ENCODE peak calls at places on chromosomes 7 and 10, in five cellular contexts. M, O, T, V and P are unnamed samples.

GRCh38 chr7:105718511-105718925 is 137.2 kb upstream of the EFCAB10 start:
- DNase-seq in O (no peak), T (no peak), V (no peak), M (no peak), P (peak)

GRCh38 chr7:6172331-6173295 is 99.8 kb downstream of the CYTH3 start:
- DNase-seq in V (peak), O (no peak), T (no peak), M (no peak), P (no peak)

GRCh38 chr7:22958742-22959141 is 55.2 kb downstream of the HYCC1 start:
- DNase-seq in O (no peak), T (no peak), V (no peak), M (no peak), P (no peak)

GRCh38 chr7:159084069-159084801 is 60.4 kb downstream of the VIPR2 start:
- DNase-seq in V (no peak), T (no peak), M (no peak), O (no peak), P (peak)

GRCh38 chr10:91879514-91880170 is 29.6 kb downstream of the FGFBP3 start:
- DNase-seq in T (no peak), M (no peak), V (no peak), O (no peak), P (no peak)

GRCh38 chr10:61793760-61794713 is 107.5 kb upstream of the ARID5B start:
- DNase-seq in O (no peak), T (no peak), M (no peak), V (peak), P (no peak)

GRCh38 chr7:76072243-76073148 is 24.6 kb downstream of the MDH2 start:
- DNase-seq in O (no peak), T (no peak), M (no peak), V (no peak), P (no peak)

GRCh38 chr7:145909956-145910611 is 206.5 kb upstream of the CNTNAP2 start:
- DNase-seq in M (no peak), O (no peak), T (no peak), V (peak), P (no peak)

GRCh38 chr7:87312215-87312865 is 33.1 kb upstream of the CROT start:
- DNase-seq in V (peak), O (peak), M (no peak), T (peak), P (peak)

GRCh38 chr10:100739516-100740368 is 5.6 kb upstream of the PAX2 start:
- DNase-seq in T (no peak), O (no peak), V (no peak), M (no peak), P (no peak)

GRCh38 chr10:34528320-34528719 is 286.8 kb downstream of the PARD3 start:
- DNase-seq in T (no peak), V (peak), O (no peak), M (no peak), P (peak)

GRCh38 chr10:1399431-1400120 is 337.7 kb downstream of the ADARB2 start:
- DNase-seq in V (no peak), O (no peak), T (no peak), M (no peak), P (no peak)

GRCh38 chr10:71968553-71969474 is 4.6 kb downstream of the CHST3 start:
- DNase-seq in O (no peak), V (peak), T (no peak), M (no peak), P (peak)

GRCh38 chr10:52939894-52940293 is 167.3 kb upstream of the MBL2 start:
- DNase-seq in M (no peak), O (no peak), V (no peak), T (no peak), P (no peak)

GRCh38 chr7:157271991-157272324 is 64.8 kb upstream of the DNAJB6 start:
- DNase-seq in V (peak), O (no peak), M (peak), T (no peak), P (peak)

GRCh38 chr10:53093878-53094277 is 321.3 kb upstream of the MBL2 start:
- DNase-seq in M (no peak), O (no peak), V (no peak), T (no peak), P (no peak)

GRCh38 chr7:102426268-102427031 is 6.9 kb upstream of the ORAI2 start:
- DNase-seq in O (peak), V (no peak), M (peak), T (peak), P (no peak)

GRCh38 chr7:71454981-71455380 is 323.0 kb downstream of the GALNT17 start:
- DNase-seq in O (no peak), T (no peak), V (no peak), M (no peak), P (peak)

GRCh38 chr10:17673517-17674051 is 29.6 kb downstream of the STAM start:
- DNase-seq in M (no peak), V (peak), T (no peak), O (no peak), P (peak)

GRCh38 chr10:109882251-109883057 is 40.9 kb downstream of the XPNPEP1 start:
- DNase-seq in M (no peak), T (no peak), O (no peak), V (no peak), P (no peak)

GRCh38 chr7:134701272-134701671 is 54.6 kb downstream of the BPGM start:
- DNase-seq in T (no peak), O (no peak), V (peak), M (no peak), P (no peak)

GRCh38 chr10:82628373-82628772 is 753.4 kb downstream of the NRG3 start:
- DNase-seq in O (no peak), M (no peak), T (no peak), V (no peak), P (no peak)

GRCh38 chr10:91409869-91410637 is at the start of gene HECTD2:
- DNase-seq in O (peak), V (peak), M (peak), T (peak), P (peak)

GRCh38 chr10:82221750-82222149 is 346.8 kb downstream of the NRG3 start:
- DNase-seq in V (no peak), T (no peak), M (no peak), O (no peak), P (no peak)

GRCh38 chr10:34817054-34817453 is 2.0 kb upstream of the PARD3 start:
- DNase-seq in M (no peak), T (no peak), V (no peak), O (no peak), P (no peak)

GRCh38 chr7:151607464-151607867 is 87.8 kb upstream of the RHEB start:
- DNase-seq in V (peak), M (no peak), T (peak), O (no peak), P (no peak)

GRCh38 chr10:97426776-97427570 is 982 bp downstream of the PGAM1 start:
- DNase-seq in O (no peak), M (no peak), V (no peak), T (no peak), P (no peak)

GRCh38 chr10:47048533-47048905 is 137.3 kb downstream of the PTPN20 start:
- DNase-seq in M (peak), V (no peak), O (no peak), T (no peak), P (peak)

GRCh38 chr7:42159150-42159549 is 77.9 kb downstream of the GLI3 start:
- DNase-seq in T (no peak), M (no peak), V (peak), O (no peak), P (no peak)

GRCh38 chr10:44974082-44974627 is 4.5 kb downstream of the DEPP1 start:
- DNase-seq in T (peak), M (no peak), O (no peak), V (no peak), P (no peak)
- H3K4me3 ChIP-seq in T (peak), M (peak), O (peak), V (no peak), P (peak)

GRCh38 chr7:108014747-108015682 is 12.1 kb upstream of the LAMB1 start:
- DNase-seq in T (peak), O (no peak), M (no peak), V (peak), P (no peak)

GRCh38 chr7:108016841-108017775 is 14.1 kb upstream of the LAMB1 start:
- DNase-seq in T (peak), O (no peak), M (no peak), V (peak), P (no peak)

GRCh38 chr7:108012499-108013430 is 9.8 kb upstream of the LAMB1 start:
- DNase-seq in O (no peak), M (no peak), T (peak), V (peak), P (no peak)

GRCh38 chr7:108015740-108016139 is 12.8 kb upstream of the LAMB1 start:
- DNase-seq in M (no peak), O (no peak), T (no peak), V (no peak), P (no peak)

DNA sequence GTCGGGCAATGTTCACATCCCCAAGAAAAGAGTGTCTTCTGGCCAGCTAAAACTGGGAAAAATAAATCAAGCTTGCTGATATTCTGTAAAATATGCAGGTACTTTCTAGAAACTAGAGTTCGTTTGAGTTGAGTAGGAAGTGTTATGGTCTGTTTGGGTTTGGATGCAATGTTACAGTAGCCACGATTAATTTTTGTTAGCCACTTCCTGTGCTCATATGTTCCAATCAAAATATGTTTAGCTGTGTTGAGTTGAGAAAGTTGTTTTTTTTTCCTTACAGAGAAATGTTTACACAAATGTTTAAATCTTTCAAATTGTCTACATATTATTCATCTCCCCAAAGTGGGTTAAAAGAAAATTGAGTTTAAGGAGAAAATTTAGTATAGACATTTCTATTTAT is 11.2 kb upstream of the LAMB1 start:
- DNase-seq in M (no peak), V (peak), T (no peak), O (no peak), P (no peak)
- H3K27ac ChIP-seq in M (no peak), V (no peak), T (no peak), O (no peak), P (no peak)

GRCh38 chr7:121578669-121579068 is 182.6 kb upstream of the FAM3C start:
- DNase-seq in M (no peak), V (no peak), O (no peak), T (no peak), P (no peak)
- H3K4me3 ChIP-seq in M (no peak), V (no peak), O (no peak), T (no peak), P (no peak)

GRCh38 chr10:78777466-78778256 is 291.1 kb upstream of the ZMIZ1 start:
- DNase-seq in O (no peak), M (no peak), V (peak), T (no peak), P (no peak)
- H3K27ac ChIP-seq in O (no peak), M (peak), V (no peak), T (peak), P (no peak)

GRCh38 chr10:28360175-28360574 is 57.3 kb upstream of the MPP7 start:
- DNase-seq in T (no peak), M (no peak), V (no peak), O (no peak), P (no peak)

GRCh38 chr10:28354552-28354951 is 51.7 kb upstream of the MPP7 start:
- DNase-seq in M (no peak), T (no peak), O (no peak), V (no peak), P (no peak)

DNA sequence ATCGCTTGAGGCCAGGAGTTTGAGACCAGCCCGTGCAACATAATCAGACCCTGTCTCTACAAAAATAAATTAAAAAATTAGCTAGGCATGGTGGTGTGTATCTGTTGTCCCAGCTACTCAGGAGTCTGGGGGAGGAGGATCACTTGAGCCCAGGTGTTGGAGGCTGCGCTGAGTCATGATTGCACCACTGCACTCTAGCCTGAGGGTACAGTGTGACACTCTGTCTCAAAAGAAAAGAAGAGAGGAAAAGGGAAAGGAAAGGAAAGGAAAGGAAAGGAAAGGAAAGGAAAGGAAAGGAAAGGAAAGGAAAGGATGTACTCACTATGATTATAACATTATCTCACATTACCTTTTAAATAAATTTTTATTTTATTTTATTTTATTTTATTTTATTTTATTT is 56.5 kb upstream of the MPP7 start:
- DNase-seq in T (no peak), M (no peak), O (no peak), V (no peak), P (no peak)
- H3K4me3 ChIP-seq in T (no peak), M (no peak), O (no peak), V (no peak), P (no peak)

DNA sequence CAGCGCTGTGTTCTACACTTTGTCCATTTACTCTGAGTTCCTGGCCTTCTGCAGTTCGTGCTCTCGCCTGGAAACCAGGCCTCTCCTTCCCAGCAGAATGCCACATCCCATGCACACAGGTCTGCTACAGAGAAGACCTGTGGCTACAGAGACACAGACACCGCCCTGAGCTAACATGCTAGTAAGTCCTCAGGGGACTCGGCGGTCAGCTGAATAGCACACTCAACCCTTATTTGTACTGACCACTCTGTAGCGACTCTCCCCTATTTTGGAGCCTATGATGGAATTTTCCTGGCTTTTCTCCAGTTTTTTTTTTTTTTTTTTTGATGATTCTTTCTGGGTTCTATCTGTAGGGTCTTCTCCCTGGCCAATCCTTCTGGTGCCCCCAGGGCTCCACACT is 12.8 kb downstream of the CREB3L2 start:
- DNase-seq in M (no peak), T (no peak), O (no peak), V (no peak), P (no peak)
- H3K27ac ChIP-seq in M (no peak), T (peak), O (no peak), V (peak), P (peak)